ENCODE peak calls at places on chromosomes 5 and 9, in six cellular contexts. Y is stimulated activated CD8-positive, alpha-beta memory T cell treated with anti-CD3 and anti-CD28 coated beads, Interleukin-15, amount 100 ng/mL, for 24 hours; R is mesenchymal stem cell; O is CD4-positive, CD25-positive, alpha-beta regulatory T cell; K is IMR-90; G is left ventricle myocardium inferior. P is an unnamed sample.

GRCh38 chr5:89930591-89931383 is 478.8 kb downstream of the CETN3 start:
- DNase-seq in Y (no peak), R (peak; percentile 52), O (no peak), K (peak; percentile 37), G (no peak), P (peak; percentile 88)

GRCh38 chr5:38265546-38266179 is 7.3 kb downstream of the EGFLAM start:
- DNase-seq in Y (peak; percentile 21), R (peak; percentile 58), O (no peak), K (peak; percentile 40), G (peak; percentile 22), P (peak; percentile 56)

GRCh38 chr9:120741701-120742100 is 27.4 kb upstream of the MEGF9 start:
- DNase-seq in Y (no peak), R (no peak), O (no peak), K (no peak), G (no peak), P (peak; percentile 47)

GRCh38 chr5:137370096-137370495 is 129.0 kb downstream of the SPOCK1 start:
- DNase-seq in Y (no peak), R (no peak), O (no peak), K (no peak), G (no peak), P (no peak)

GRCh38 chr5:179906294-179906794 is 1.4 kb downstream of the TBC1D9B start:
- DNase-seq in Y (no peak), R (no peak), O (no peak), K (no peak), G (no peak), P (no peak)

GRCh38 chr9:125993423-125993935 is 246.3 kb downstream of the PBX3 start:
- DNase-seq in Y (no peak), R (no peak), O (no peak), K (no peak), G (no peak), P (no peak)

GRCh38 chr5:74625742-74626241 is 14.7 kb downstream of the ENC1 start:
- DNase-seq in Y (no peak), R (no peak), O (no peak), K (no peak), G (no peak), P (peak; percentile 49)

GRCh38 chr9:117153021-117153420 is 261.8 kb downstream of the ASTN2 start:
- DNase-seq in Y (no peak), R (peak; percentile 12), O (no peak), K (peak; percentile 57), G (no peak), P (no peak)

GRCh38 chr5:122118356-122118948 is 10.9 kb upstream of the ZNF474 start:
- DNase-seq in Y (no peak), R (no peak), O (no peak), K (no peak), G (no peak), P (no peak)

GRCh38 chr9:6680797-6681146 is 35.2 kb upstream of the GLDC start:
- DNase-seq in Y (peak; percentile 49), R (peak; percentile 76), O (peak; percentile 66), K (peak; percentile 40), G (peak; percentile 58), P (no peak)

GRCh38 chr9:133812077-133812868 is 74.1 kb upstream of the SARDH start:
- DNase-seq in Y (no peak), R (no peak), O (no peak), K (no peak), G (no peak), P (no peak)

GRCh38 chr5:3510642-3511041 is 85.0 kb upstream of the IRX1 start:
- DNase-seq in Y (no peak), R (no peak), O (no peak), K (no peak), G (no peak), P (no peak)

P was measured in endothelial cell of umbilical vein.